ENCODE peak calls at places on chromosomes 2 and 18, in nine cellular contexts. H is bronchial epithelial cell; P is A549; B is endothelial cell; G is activated T-helper 1 cell treated with anti-CD3 and anti-CD28 coated beads, Interleukin-12 subunit alpha, Interleukin-12 subunit beta, Interleukin-2, Interleukin-4 antibody, amounts not matched to agents 30 ng/mL and 10 ng/mL and 1 ng/mL, durations not matched to agents 14 hours and 24 hours and 36 hours; Y is spleen; S is Calu3; L is neural crest cell; Z is activated CD8-positive, alpha-beta memory T cell treated with anti-CD3 and anti-CD28 coated beads for 48 hours. Q is an unnamed sample.

GRCh38 chr2:177667626-177668025 is 275.1 kb downstream of the AGPS start:
- DNase-seq in H (peak), P (no peak), B (no peak), G (no peak), Y (no peak), S (no peak), L (no peak), Z (no peak), Q (no peak)

GRCh38 chr2:169397697-169398096 is 35.4 kb upstream of the LRP2 start:
- DNase-seq in H (peak), P (no peak), B (no peak), G (no peak), Y (no peak), S (no peak), L (no peak), Z (no peak), Q (peak)

GRCh38 chr2:168315331-168316072 is 68.1 kb upstream of the STK39 start:
- DNase-seq in H (no peak), P (no peak), B (no peak), G (no peak), Y (no peak), S (no peak), L (no peak), Z (no peak), Q (no peak)

GRCh38 chr2:134360750-134361487 is 107.0 kb downstream of the MGAT5 start:
- DNase-seq in H (no peak), P (no peak), B (no peak), G (no peak), Y (no peak), S (no peak), L (no peak), Z (no peak), Q (no peak)

GRCh38 chr18:9933865-9934264 is 20.0 kb downstream of the VAPA start:
- DNase-seq in H (no peak), P (no peak), B (no peak), G (no peak), Y (no peak), S (no peak), L (no peak), Z (no peak), Q (no peak)

GRCh38 chr18:8389391-8390340 is 219.6 kb upstream of the RAB12 start:
- DNase-seq in H (peak), P (peak), B (peak), G (no peak), Y (no peak), S (peak), L (peak), Z (peak), Q (peak)

GRCh38 chr2:150946831-150947230 is 314.8 kb downstream of the RBM43 start:
- DNase-seq in H (no peak), P (no peak), B (no peak), G (no peak), Y (no peak), S (no peak), L (no peak), Z (no peak), Q (no peak)

GRCh38 chr18:74370163-74370562 is 54.5 kb downstream of the C18orf63 start:
- DNase-seq in H (no peak), P (no peak), B (no peak), G (no peak), Y (no peak), S (no peak), L (no peak), Z (no peak), Q (no peak)

GRCh38 chr2:28233070-28233718 is 159.5 kb upstream of the FOSL2 start:
- DNase-seq in H (no peak), P (peak), B (no peak), G (no peak), Y (no peak), S (peak), L (no peak), Z (no peak), Q (no peak)

GRCh38 chr2:55391155-55391554 is 28.5 kb downstream of the CCDC88A start:
- DNase-seq in H (no peak), P (no peak), B (no peak), G (no peak), Y (no peak), S (peak), L (no peak), Z (no peak), Q (no peak)

GRCh38 chr2:36408198-36408703 is 52.7 kb downstream of the CRIM1 start:
- DNase-seq in H (no peak), P (no peak), B (peak), G (no peak), Y (peak), S (no peak), L (no peak), Z (no peak), Q (no peak)

GRCh38 chr2:120452131-120452530 is 106.2 kb downstream of the INHBB start:
- DNase-seq in H (no peak), P (no peak), B (no peak), G (no peak), Y (peak), S (no peak), L (no peak), Z (no peak), Q (no peak)

GRCh38 chr18:10289265-10289664 is 165.2 kb upstream of the APCDD1 start:
- DNase-seq in H (no peak), P (no peak), B (no peak), G (no peak), Y (no peak), S (no peak), L (no peak), Z (no peak), Q (no peak)

GRCh38 chr18:12843420-12844346 is 40.4 kb downstream of the PTPN2 start:
- DNase-seq in H (no peak), P (no peak), B (no peak), G (no peak), Y (peak), S (no peak), L (no peak), Z (no peak), Q (no peak)

GRCh38 chr2:220127311-220127710 is 499.9 kb downstream of the SLC4A3 start:
- DNase-seq in H (peak), P (no peak), B (no peak), G (no peak), Y (no peak), S (peak), L (no peak), Z (no peak), Q (no peak)

GRCh38 chr2:235935071-235935470 is 233.1 kb downstream of the GBX2 start:
- DNase-seq in H (no peak), P (no peak), B (no peak), G (no peak), Y (no peak), S (no peak), L (no peak), Z (no peak), Q (no peak)

GRCh38 chr2:158004131-158004530 is 97.5 kb upstream of the UPP2 start:
- DNase-seq in H (no peak), P (no peak), B (no peak), G (no peak), Y (no peak), S (no peak), L (no peak), Z (no peak), Q (no peak)

GRCh38 chr18:57797209-57797651 is 5.9 kb downstream of the ATP8B1 start:
- DNase-seq in H (no peak), P (no peak), B (no peak), G (no peak), Y (no peak), S (peak), L (no peak), Z (no peak), Q (no peak)

Q was measured in D341Med.